ENCODE peak calls at places on chromosome 14, in ten cellular contexts. B is ovary; W is CD8-positive, alpha-beta T cell; O is pancreas; V is CD4-positive, alpha-beta T cell; M is brain microvascular endothelial cell; Q is GM06990; Y is neural progenitor cell; F is nephron progenitor cell; E is IMR-90. T is an unnamed sample.

GRCh38 chr14:54197369-54197768 is 199.4 kb upstream of the CDKN3 start:
- DNase-seq in E (no peak), V (no peak), Y (no peak), O (no peak), F (no peak), W (no peak), B (no peak), M (no peak), Q (no peak), T (no peak)

GRCh38 chr14:104678346-104678745 is 11.1 kb upstream of the INF2 start:
- DNase-seq in W (no peak), M (no peak), E (peak), F (peak), O (no peak), B (peak), V (no peak), Y (peak), Q (no peak), T (no peak)

GRCh38 chr14:101191882-101192660 is 288.5 kb upstream of the RTL1 start:
- DNase-seq in O (no peak), Q (no peak), F (no peak), B (no peak), W (no peak), Y (no peak), V (no peak), E (no peak), M (no peak), T (no peak)

GRCh38 chr14:56237398-56237797 is 119.2 kb downstream of the PELI2 start:
- DNase-seq in Y (no peak), V (no peak), Q (no peak), B (no peak), M (no peak), E (no peak), W (no peak), O (no peak), F (no peak), T (no peak)

GRCh38 chr14:65303185-65303901 is 109.2 kb upstream of the FUT8 start:
- DNase-seq in Q (peak), B (no peak), Y (peak), M (no peak), F (no peak), V (no peak), W (no peak), E (peak), O (no peak), T (no peak)

GRCh38 chr14:55389330-55389729 is 22.3 kb downstream of the ATG14 start:
- DNase-seq in Y (no peak), E (peak), W (no peak), B (no peak), V (no peak), F (no peak), O (no peak), M (peak), Q (no peak), T (no peak)

GRCh38 chr14:68939424-68939892 is 39.6 kb downstream of the ACTN1 start:
- DNase-seq in F (no peak), V (no peak), Y (no peak), Q (no peak), W (no peak), E (no peak), B (no peak), O (no peak), M (no peak), T (no peak)

GRCh38 chr14:53519137-53519536 is 366.0 kb upstream of the DDHD1 start:
- DNase-seq in Y (no peak), F (no peak), O (no peak), B (no peak), E (peak), Q (no peak), M (peak), V (no peak), W (no peak), T (no peak)

GRCh38 chr14:64878775-64879634 is 702 bp downstream of the SPTB start:
- DNase-seq in Y (peak), M (no peak), B (no peak), W (no peak), Q (peak), F (peak), O (no peak), E (no peak), V (no peak), T (peak)

GRCh38 chr14:64726585-64726890 is 22.3 kb downstream of the PLEKHG3 start:
- DNase-seq in E (peak), O (peak), B (peak), F (no peak), M (peak), Q (no peak), W (no peak), V (no peak), Y (no peak), T (no peak)

GRCh38 chr14:72053662-72054061 is 121.4 kb downstream of the RGS6 start:
- DNase-seq in B (no peak), W (no peak), Y (no peak), Q (no peak), V (no peak), M (no peak), E (no peak), O (no peak), F (no peak), T (no peak)

GRCh38 chr14:21534576-21534975 is 8.4 kb upstream of the SALL2 start:
- DNase-seq in Q (no peak), M (no peak), W (no peak), E (no peak), O (no peak), F (no peak), Y (peak), V (no peak), B (no peak), T (no peak)

GRCh38 chr14:41606249-41607118 is at the start of gene LRFN5:
- DNase-seq in Y (peak), M (no peak), F (peak), B (peak), Q (no peak), W (no peak), E (peak), V (no peak), O (peak), T (no peak)

GRCh38 chr14:39107624-39108023 is 4.6 kb upstream of the SEC23A start:
- DNase-seq in E (peak), F (no peak), Q (no peak), W (no peak), M (no peak), B (no peak), V (no peak), Y (peak), O (no peak), T (no peak)

GRCh38 chr14:86990396-86990795 is 1002.6 kb downstream of the GALC start:
- DNase-seq in M (no peak), Y (no peak), B (no peak), F (no peak), O (no peak), V (no peak), Q (no peak), E (no peak), W (no peak), T (no peak)

GRCh38 chr14:104746951-104747481 is 5.9 kb upstream of the SIVA1 start:
- DNase-seq in M (no peak), Q (no peak), B (no peak), W (no peak), F (no peak), V (no peak), O (no peak), Y (no peak), E (peak), T (no peak)

GRCh38 chr14:54785778-54786160 is 116.9 kb downstream of the GCH1 start:
- DNase-seq in E (no peak), Y (no peak), Q (no peak), B (no peak), F (no peak), M (no peak), W (no peak), O (no peak), V (no peak), T (no peak)

GRCh38 chr14:64773577-64773976 is 69.4 kb downstream of the PLEKHG3 start:
- DNase-seq in B (no peak), M (no peak), F (no peak), E (no peak), W (no peak), Y (no peak), Q (no peak), O (peak), V (no peak), T (no peak)

GRCh38 chr14:31950760-31951637 is 126.1 kb upstream of the ARHGAP5 start:
- DNase-seq in O (no peak), W (no peak), F (peak), Y (peak), V (no peak), B (peak), E (peak), Q (no peak), M (no peak), T (no peak)

GRCh38 chr14:94412671-94413638 is 24.6 kb upstream of the SERPINA1 start:
- DNase-seq in V (no peak), M (no peak), W (no peak), Q (no peak), E (no peak), O (no peak), F (no peak), Y (no peak), B (no peak), T (no peak)

GRCh38 chr14:68405959-68406358 is 386.9 kb downstream of the ZFP36L1 start:
- DNase-seq in W (no peak), B (no peak), Q (no peak), Y (no peak), M (no peak), F (no peak), V (no peak), E (peak), O (no peak), T (no peak)

GRCh38 chr14:35088514-35088913 is 33.3 kb downstream of the PPP2R3C start:
- DNase-seq in Q (no peak), F (no peak), B (no peak), Y (no peak), W (no peak), M (peak), E (peak), O (no peak), V (no peak), T (no peak)

GRCh38 chr14:105204931-105205717 is 24.0 kb upstream of the NUDT14 start:
- DNase-seq in Y (no peak), Q (no peak), B (no peak), E (no peak), W (no peak), V (no peak), M (no peak), O (no peak), F (no peak), T (no peak)

GRCh38 chr14:61609885-61610284 is 85.4 kb upstream of the HIF1A start:
- DNase-seq in O (no peak), F (no peak), Q (no peak), M (no peak), Y (no peak), E (peak), B (no peak), V (no peak), W (no peak), T (no peak)

GRCh38 chr14:50798048-50798421 is 32.9 kb downstream of the NIN start:
- DNase-seq in W (no peak), Q (peak), M (no peak), E (no peak), Y (peak), B (no peak), F (no peak), V (no peak), O (no peak), T (no peak)

GRCh38 chr14:89773644-89774316 is 180.8 kb downstream of the EFCAB11 start:
- DNase-seq in Q (peak), Y (peak), O (peak), B (no peak), E (peak), M (peak), V (peak), W (peak), F (peak), T (peak)

GRCh38 chr14:32727827-32728226 is 210.9 kb upstream of the NPAS3 start:
- DNase-seq in E (no peak), F (no peak), O (no peak), V (no peak), Y (no peak), M (no peak), Q (no peak), B (no peak), W (no peak), T (no peak)

GRCh38 chr14:77985235-77985634 is 184.9 kb upstream of the NRXN3 start:
- DNase-seq in W (no peak), E (no peak), O (no peak), Y (no peak), B (no peak), Q (no peak), V (no peak), M (peak), F (no peak), T (no peak)

GRCh38 chr14:92945959-92946846 is 23.3 kb downstream of the CHGA start:
- DNase-seq in W (no peak), F (no peak), E (peak), B (peak), O (no peak), Y (no peak), V (no peak), Q (no peak), M (peak), T (no peak)

GRCh38 chr14:92942976-92943710 is 20.2 kb downstream of the CHGA start:
- DNase-seq in B (no peak), F (no peak), O (no peak), E (no peak), Q (no peak), V (no peak), Y (no peak), W (no peak), M (no peak), T (no peak)

GRCh38 chr14:92945544-92945943 is 22.6 kb downstream of the CHGA start:
- DNase-seq in M (no peak), Q (no peak), F (no peak), B (no peak), O (no peak), V (no peak), Y (no peak), W (no peak), E (no peak), T (no peak)

GRCh38 chr14:92943855-92944570 is 21.1 kb downstream of the CHGA start:
- DNase-seq in F (no peak), V (no peak), Y (no peak), W (no peak), M (no peak), B (no peak), Q (no peak), O (no peak), E (peak), T (no peak)

GRCh38 chr14:92944976-92945375 is 22.0 kb downstream of the CHGA start:
- DNase-seq in M (no peak), V (no peak), F (no peak), Q (no peak), Y (no peak), E (no peak), B (no peak), O (no peak), W (no peak), T (no peak)
- TF ChIP-seq CTCF in M (no peak), V (no peak), F (no peak), Q (no peak), Y (no peak), E (no peak), B (no peak), O (no peak), W (no peak), T (no peak)

GRCh38 chr14:75164809-75165208 is 11.6 kb downstream of the TMED10 start:
- DNase-seq in M (no peak), V (no peak), Y (no peak), B (no peak), Q (no peak), E (no peak), F (no peak), W (no peak), O (no peak), T (no peak)

GRCh38 chr14:75163677-75164076 is 12.7 kb downstream of the TMED10 start:
- DNase-seq in O (no peak), V (no peak), Q (no peak), B (no peak), E (no peak), W (no peak), F (no peak), M (no peak), Y (no peak), T (no peak)

GRCh38 chr14:75165586-75166391 is 10.6 kb downstream of the TMED10 start:
- DNase-seq in V (no peak), E (no peak), Y (no peak), W (no peak), O (no peak), F (no peak), Q (no peak), M (no peak), B (no peak), T (no peak)

GRCh38 chr14:75158843-75159614 is 17.4 kb downstream of the TMED10 start:
- DNase-seq in Q (peak), Y (no peak), B (no peak), W (no peak), V (no peak), O (no peak), E (peak), F (no peak), M (no peak), T (no peak)

DNA sequence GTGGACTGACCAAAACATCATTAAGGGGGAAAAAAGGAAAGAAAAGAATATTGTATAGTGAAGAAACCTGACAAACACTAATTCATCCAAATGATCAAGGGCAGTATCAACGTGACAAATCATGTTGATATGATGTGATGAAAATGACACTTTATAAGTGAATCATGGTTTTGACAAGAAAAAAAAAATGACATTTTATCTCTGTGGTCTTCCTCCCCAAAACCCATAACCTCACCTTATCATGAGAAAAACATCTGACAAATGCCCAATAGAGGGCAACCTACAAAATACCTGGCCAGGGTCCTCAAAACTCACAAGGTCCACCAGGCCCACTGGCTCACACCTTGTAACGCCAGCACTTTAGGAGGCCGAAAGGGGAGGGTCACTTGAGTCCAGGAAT is 13.8 kb downstream of the TMED10 start:
- DNase-seq in F (no peak), B (no peak), Y (no peak), Q (no peak), E (no peak), V (no peak), W (no peak), O (no peak), M (no peak), T (no peak)
- TF ChIP-seq CTCF in F (no peak), B (no peak), Y (no peak), Q (no peak), E (no peak), V (no peak), W (no peak), O (no peak), M (no peak), T (no peak)

DNA sequence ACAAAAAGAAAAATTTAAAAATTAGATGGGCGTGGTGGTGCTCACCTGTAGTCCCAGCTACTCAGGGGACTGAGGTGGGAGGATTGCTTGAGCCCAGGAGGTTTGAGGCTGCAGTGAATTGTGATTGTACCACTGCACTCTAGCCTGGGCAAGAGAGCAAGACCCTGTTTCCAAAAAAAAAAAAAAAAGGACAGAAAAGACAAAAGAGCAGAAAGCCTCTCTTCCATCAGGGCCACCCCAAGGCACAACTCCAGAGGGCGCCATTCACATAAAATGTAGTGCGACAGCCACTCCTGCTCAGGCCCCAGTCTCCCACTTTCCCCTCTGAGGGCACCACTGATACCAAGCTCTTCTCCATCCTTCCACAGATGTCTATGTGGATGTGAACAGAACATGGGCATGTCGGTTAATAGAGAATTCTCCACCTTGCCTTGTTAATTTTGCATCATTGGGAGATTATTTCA is 41.8 kb downstream of the DGLUCY start:
- DNase-seq in W (no peak), M (no peak), E (no peak), O (no peak), B (no peak), V (no peak), Y (no peak), F (no peak), Q (no peak), T (no peak)
- TF ChIP-seq CTCF in W (no peak), M (peak), E (peak), O (no peak), B (no peak), V (no peak), Y (no peak), F (no peak), Q (peak), T (no peak)

GRCh38 chr14:63543000-63543825 is at the start of gene PPP2R5E:
- DNase-seq in M (peak), O (peak), Q (peak), B (peak), F (peak), V (peak), W (peak), Y (peak), E (peak), T (peak)
- TF ChIP-seq CTCF in M (no peak), O (no peak), Q (no peak), B (no peak), F (no peak), V (no peak), W (no peak), Y (no peak), E (no peak), T (no peak)

DNA sequence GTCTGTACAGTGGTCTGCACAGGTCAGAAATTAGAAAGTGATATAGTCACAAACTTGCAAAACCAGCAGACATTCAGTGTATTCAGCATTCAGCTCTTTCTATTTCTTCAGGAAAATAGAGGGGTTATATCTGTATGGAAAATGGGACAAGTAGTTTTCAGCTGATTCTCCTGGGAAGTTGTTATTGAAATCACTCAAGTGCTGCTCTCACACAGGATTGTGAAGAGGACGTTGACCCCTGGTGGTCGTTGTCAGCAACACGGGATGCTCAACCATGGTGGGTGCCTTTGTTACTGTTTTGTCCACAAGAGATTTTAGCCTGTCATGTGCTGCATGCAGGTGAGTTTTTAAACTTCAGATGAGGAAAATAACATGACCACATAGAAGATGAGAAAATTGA is 981.8 kb downstream of the TMEM121 start:
- DNase-seq in V (no peak), Y (no peak), W (no peak), M (no peak), O (no peak), E (no peak), B (no peak), F (no peak), Q (no peak), T (no peak)
- TF ChIP-seq CTCF in V (no peak), Y (no peak), W (peak), M (no peak), O (no peak), E (no peak), B (no peak), F (no peak), Q (no peak), T (no peak)

DNA sequence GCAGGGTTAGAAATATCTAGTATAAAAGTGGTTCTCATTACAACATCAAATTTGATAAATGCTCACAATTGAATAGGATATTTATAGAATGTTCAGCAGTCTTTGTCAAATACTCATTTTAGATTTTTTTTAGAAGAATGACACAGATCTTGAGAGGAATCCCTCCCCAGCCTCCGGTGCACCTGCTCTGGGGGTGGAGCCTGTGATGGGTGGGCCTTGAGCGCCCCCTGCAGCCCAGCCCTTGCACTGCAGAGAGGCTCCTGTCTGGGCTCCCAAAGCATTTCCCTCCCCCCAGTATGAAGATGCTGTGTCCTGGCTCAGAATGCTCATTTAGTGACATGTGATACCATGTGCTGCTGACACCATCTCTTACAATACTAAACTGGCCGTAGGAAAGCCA is 792.3 kb downstream of the TMEM121 start:
- DNase-seq in M (no peak), V (peak), O (no peak), F (no peak), Q (peak), W (peak), Y (no peak), E (no peak), B (no peak), T (peak)
- TF ChIP-seq CTCF in M (no peak), V (peak), O (no peak), F (no peak), Q (peak), W (peak), Y (no peak), E (no peak), B (no peak), T (no peak)

GRCh38 chr14:74980398-74980745 is 22.3 kb upstream of the EIF2B2 start:
- DNase-seq in E (no peak), B (no peak), F (no peak), Y (no peak), W (no peak), M (no peak), Q (no peak), O (no peak), V (no peak), T (no peak)

GRCh38 chr14:74979442-74980397 is 23.0 kb upstream of the EIF2B2 start:
- DNase-seq in W (no peak), Y (peak), M (no peak), F (peak), V (no peak), B (no peak), O (no peak), E (peak), Q (no peak), T (no peak)

GRCh38 chr14:74982661-74983060 is 20.1 kb upstream of the EIF2B2 start:
- DNase-seq in E (no peak), Q (no peak), M (no peak), F (no peak), B (no peak), O (no peak), W (no peak), Y (no peak), V (no peak), T (no peak)

GRCh38 chr14:74981833-74982232 is 20.9 kb upstream of the EIF2B2 start:
- DNase-seq in E (no peak), M (no peak), Y (no peak), F (no peak), V (no peak), O (no peak), Q (no peak), B (no peak), W (no peak), T (no peak)

GRCh38 chr14:74980746-74981661 is 21.7 kb upstream of the EIF2B2 start:
- DNase-seq in B (no peak), F (peak), M (peak), O (no peak), W (no peak), E (peak), V (no peak), Y (peak), Q (no peak), T (no peak)
- TF ChIP-seq CTCF in B (no peak), F (no peak), M (no peak), O (no peak), W (no peak), E (no peak), V (no peak), Y (no peak), Q (no peak), T (no peak)

T was measured in activated B cell treated with CpG ODN at 0.5 μM for 24 hours.